ENCODE peak calls at places on chromosomes 2 and 18, in seven cellular contexts. J, R, L, B, S, G and D are unnamed samples.

GRCh38 chr2:113926314-113926713 is 36.4 kb downstream of the ACTR3 start:
- DNase-seq in S (no peak), G (no peak), L (no peak), J (no peak), R (no peak), B (no peak), D (no peak)

GRCh38 chr18:66013976-66014375 is 263.2 kb downstream of the CDH7 start:
- DNase-seq in L (no peak), J (no peak), G (no peak), R (no peak), B (no peak), S (no peak), D (no peak)

GRCh38 chr2:218781691-218782528 is at the start of gene CYP27A1:
- DNase-seq in J (peak), B (peak), L (no peak), R (no peak), G (peak), S (peak), D (peak)

GRCh38 chr2:102618452-102619413 is 620 bp upstream of the SLC9A2 start:
- DNase-seq in J (peak), B (peak), G (peak), L (no peak), S (peak), R (no peak), D (peak)

GRCh38 chr2:95357717-95358280 is 44.7 kb upstream of the FAHD2A start:
- DNase-seq in B (no peak), S (no peak), J (no peak), R (no peak), G (peak), L (no peak), D (no peak)

GRCh38 chr18:46424898-46425297 is 232.1 kb downstream of the LOXHD1 start:
- DNase-seq in G (peak), S (no peak), R (no peak), J (peak), L (no peak), B (no peak), D (peak)

GRCh38 chr2:135870571-135870970 is 5.7 kb downstream of the MCM6 start:
- DNase-seq in S (no peak), G (no peak), B (no peak), R (no peak), L (no peak), J (no peak), D (no peak)

GRCh38 chr18:79429785-79430281 is 34.1 kb downstream of the NFATC1 start:
- DNase-seq in B (no peak), S (peak), J (no peak), R (no peak), L (no peak), G (no peak), D (no peak)

GRCh38 chr2:6771539-6772365 is 94.0 kb downstream of the CMPK2 start:
- DNase-seq in B (no peak), J (peak), R (no peak), S (no peak), L (no peak), G (peak), D (peak)

GRCh38 chr2:9256570-9257043 is 50.0 kb downstream of the ASAP2 start:
- DNase-seq in R (no peak), J (peak), L (no peak), G (peak), B (no peak), S (no peak), D (no peak)

GRCh38 chr2:212841426-212841825 is 302.8 kb upstream of the ERBB4 start:
- DNase-seq in B (no peak), G (no peak), S (no peak), J (no peak), L (no peak), R (no peak), D (no peak)

GRCh38 chr2:71063216-71063615 is 5.2 kb upstream of the NAGK start:
- DNase-seq in B (no peak), L (no peak), S (no peak), G (no peak), J (no peak), R (no peak), D (no peak)

GRCh38 chr2:15543541-15543940 is 17.6 kb downstream of the NBAS start:
- DNase-seq in S (no peak), R (no peak), L (no peak), G (no peak), J (no peak), B (no peak), D (no peak)

GRCh38 chr2:12048551-12048950 is 302.1 kb downstream of the LPIN1 start:
- DNase-seq in R (no peak), S (no peak), G (peak), L (no peak), J (peak), B (no peak), D (no peak)

GRCh38 chr2:230614913-230615332 is 97.7 kb upstream of the CAB39 start:
- DNase-seq in L (no peak), B (no peak), S (no peak), J (no peak), R (no peak), G (no peak), D (no peak)

GRCh38 chr2:238817382-238817781 is 30.5 kb upstream of the TWIST2 start:
- DNase-seq in R (no peak), B (no peak), G (peak), S (no peak), L (no peak), J (peak), D (no peak)

GRCh38 chr18:31356025-31356424 is 20.6 kb upstream of the DSG4 start:
- DNase-seq in J (no peak), R (no peak), B (no peak), G (no peak), S (no peak), L (no peak), D (no peak)

GRCh38 chr2:69149631-69150215 is 136.7 kb downstream of the ANTXR1 start:
- DNase-seq in S (no peak), G (peak), L (peak), B (peak), J (peak), R (peak), D (peak)

GRCh38 chr2:88350641-88351601 is 101.6 kb downstream of the FOXI3 start:
- DNase-seq in S (peak), G (peak), R (peak), B (no peak), L (no peak), J (peak), D (peak)

GRCh38 chr2:30664761-30665358 is 142.4 kb downstream of the CAPN13 start:
- DNase-seq in J (peak), L (no peak), R (peak), S (peak), B (peak), G (peak), D (no peak)

GRCh38 chr18:62979900-62980299 is 264.6 kb downstream of the PHLPP1 start:
- DNase-seq in S (no peak), J (no peak), L (no peak), R (no peak), G (no peak), B (peak), D (no peak)

GRCh38 chr2:223594259-223594658 is 7.9 kb downstream of the SCG2 start:
- DNase-seq in R (no peak), B (no peak), J (peak), L (no peak), G (no peak), S (no peak), D (no peak)

GRCh38 chr2:231371430-231372054 is 24.0 kb upstream of the B3GNT7 start:
- DNase-seq in L (no peak), G (no peak), B (no peak), R (no peak), S (no peak), J (no peak), D (no peak)

GRCh38 chr18:57116598-57117132 is 30.2 kb upstream of the BOD1L2 start:
- DNase-seq in L (no peak), R (no peak), S (no peak), J (no peak), B (no peak), G (no peak), D (no peak)

GRCh38 chr2:156156580-156156979 is 175.9 kb downstream of the NR4A2 start:
- DNase-seq in R (no peak), L (no peak), G (no peak), S (no peak), J (peak), B (no peak), D (no peak)

DNA sequence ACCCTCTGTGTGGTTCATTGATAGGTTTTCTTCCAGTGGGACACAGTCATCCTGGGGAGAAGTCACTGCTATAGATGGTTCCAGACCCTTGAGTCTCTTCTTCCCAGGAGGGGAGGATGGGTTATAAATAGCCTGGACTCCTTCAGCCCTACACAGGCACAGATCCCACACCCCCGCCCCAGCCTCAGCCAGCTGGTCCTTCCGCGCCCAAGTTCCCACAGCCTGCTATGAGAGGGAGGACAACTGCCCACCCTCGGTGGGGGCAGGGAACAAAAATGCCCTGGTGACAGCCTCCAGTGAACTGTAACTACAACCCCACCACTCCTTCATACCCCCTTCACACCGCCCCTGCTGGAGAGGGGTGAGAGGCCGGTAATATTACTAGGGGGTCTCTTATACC is 3.2 kb downstream of the ZBTB7C start:
- DNase-seq in L (no peak), G (no peak), J (no peak), R (no peak), S (no peak), B (no peak), D (no peak)
- H2BK120ac ChIP-seq in L (no peak), G (no peak), J (no peak), R (no peak), S (no peak), B (no peak), D (no peak)

GRCh38 chr2:182015334-182016109 is 29.9 kb downstream of the PPP1R1C start:
- DNase-seq in S (no peak), B (no peak), G (no peak), J (no peak), L (no peak), R (peak), D (no peak)

GRCh38 chr2:182020319-182021055 is 34.8 kb downstream of the PPP1R1C start:
- DNase-seq in J (no peak), S (no peak), B (peak), G (no peak), R (peak), L (no peak), D (no peak)

GRCh38 chr2:182014284-182014683 is 28.6 kb downstream of the PPP1R1C start:
- DNase-seq in J (peak), L (no peak), G (peak), B (no peak), S (no peak), R (no peak), D (no peak)

GRCh38 chr2:182023235-182023634 is 37.6 kb downstream of the PPP1R1C start:
- DNase-seq in R (no peak), B (no peak), L (no peak), J (no peak), S (no peak), G (no peak), D (no peak)

DNA sequence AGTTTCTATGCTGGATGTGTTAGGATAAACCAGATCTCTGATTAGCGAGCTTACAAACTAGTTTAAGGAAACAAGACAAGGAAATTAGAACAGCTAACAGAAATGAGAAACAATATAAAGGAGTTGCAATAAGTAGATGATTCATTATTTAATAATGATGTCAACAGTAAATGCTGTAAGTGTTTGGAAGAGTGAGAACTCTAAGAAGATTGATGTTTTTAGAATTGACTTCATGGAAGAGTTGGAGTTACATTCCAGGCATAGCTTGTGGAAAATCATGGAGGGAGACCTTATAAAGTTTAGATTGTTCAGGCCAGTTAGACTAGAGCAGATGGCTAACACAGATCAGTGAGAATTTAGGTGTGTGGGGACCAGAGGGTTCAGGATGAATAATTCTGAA is 32.6 kb downstream of the PPP1R1C start:
- DNase-seq in G (no peak), S (no peak), J (no peak), B (peak), R (peak), L (no peak), D (no peak)
- H2BK5ac ChIP-seq in G (no peak), S (no peak), J (no peak), B (no peak), R (peak), L (no peak), D (no peak)

GRCh38 chr2:195763866-195764265 is 106.8 kb downstream of the SLC39A10 start:
- DNase-seq in L (no peak), G (no peak), S (no peak), B (no peak), J (no peak), R (peak), D (no peak)
- H2BK120ac ChIP-seq in L (no peak), G (no peak), S (no peak), B (no peak), J (no peak), R (no peak), D (no peak)

DNA sequence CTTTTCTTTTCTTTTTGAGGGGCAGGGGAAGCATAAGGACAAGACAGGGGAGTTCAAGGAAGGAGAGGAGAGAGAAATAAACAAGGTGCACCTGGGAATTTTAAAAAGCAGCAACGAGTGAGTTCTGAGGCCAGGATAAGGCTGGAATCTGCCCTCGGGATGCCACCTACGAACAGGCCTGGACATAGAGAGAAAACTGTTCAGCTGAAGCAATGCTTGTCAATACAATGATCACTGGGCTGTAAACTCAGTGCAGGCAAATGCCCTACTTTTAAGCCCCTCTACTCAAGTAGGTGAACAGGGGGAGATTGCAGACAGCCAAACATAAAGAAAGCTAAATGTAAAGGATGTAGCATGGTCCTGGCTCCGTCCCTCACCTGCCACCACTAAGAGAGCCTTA is 330.5 kb downstream of the ETAA1 start:
- DNase-seq in R (no peak), L (no peak), G (no peak), S (no peak), B (no peak), J (no peak), D (no peak)
- H2BK5ac ChIP-seq in R (no peak), L (no peak), G (no peak), S (no peak), B (no peak), J (no peak), D (no peak)

DNA sequence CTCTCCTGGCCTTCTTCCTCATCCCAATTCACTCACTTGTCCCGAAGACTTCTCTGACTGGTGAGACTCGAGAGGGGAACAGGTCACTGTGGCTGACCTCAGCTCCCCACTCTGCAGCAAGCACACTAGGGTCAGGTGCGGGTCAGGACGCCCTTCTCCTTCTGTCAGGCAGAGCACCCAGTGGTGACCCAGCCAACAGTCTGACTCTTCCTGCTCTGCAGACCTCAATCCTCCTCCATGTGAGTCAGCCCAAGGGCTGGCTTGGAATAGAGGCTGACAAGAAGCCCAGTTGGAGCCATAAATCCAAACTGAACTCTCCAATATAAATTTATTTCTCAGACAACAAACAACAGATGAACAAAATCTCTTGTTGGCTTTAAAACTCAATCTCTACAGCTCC is 253.1 kb downstream of the SH3BP4 start:
- DNase-seq in G (no peak), S (no peak), L (no peak), B (no peak), R (no peak), J (no peak), D (no peak)
- H2BK120ac ChIP-seq in G (no peak), S (no peak), L (no peak), B (no peak), R (no peak), J (no peak), D (no peak)

DNA sequence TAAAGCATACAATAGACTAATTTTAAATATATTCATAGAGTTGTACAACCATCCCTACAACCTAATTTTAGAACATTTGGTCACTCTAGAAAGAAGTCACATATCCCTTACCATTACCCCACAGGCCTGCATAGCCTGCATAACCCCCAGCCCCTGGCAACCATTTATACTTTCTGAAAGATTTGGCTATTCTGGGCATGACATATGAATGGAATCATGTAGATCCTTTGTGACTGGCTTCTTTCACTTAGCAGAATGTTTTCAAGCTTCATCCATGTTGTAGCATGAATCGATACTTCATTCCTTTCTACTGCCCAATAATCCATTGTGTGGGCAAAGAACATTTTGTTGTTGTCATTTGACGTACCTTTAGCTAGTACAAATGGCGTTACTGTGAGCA is 151.5 kb downstream of the WDSUB1 start:
- DNase-seq in G (no peak), B (no peak), S (peak), L (no peak), J (no peak), R (no peak), D (no peak)
- H2BK5ac ChIP-seq in G (no peak), B (no peak), S (no peak), L (no peak), J (no peak), R (peak), D (no peak)

DNA sequence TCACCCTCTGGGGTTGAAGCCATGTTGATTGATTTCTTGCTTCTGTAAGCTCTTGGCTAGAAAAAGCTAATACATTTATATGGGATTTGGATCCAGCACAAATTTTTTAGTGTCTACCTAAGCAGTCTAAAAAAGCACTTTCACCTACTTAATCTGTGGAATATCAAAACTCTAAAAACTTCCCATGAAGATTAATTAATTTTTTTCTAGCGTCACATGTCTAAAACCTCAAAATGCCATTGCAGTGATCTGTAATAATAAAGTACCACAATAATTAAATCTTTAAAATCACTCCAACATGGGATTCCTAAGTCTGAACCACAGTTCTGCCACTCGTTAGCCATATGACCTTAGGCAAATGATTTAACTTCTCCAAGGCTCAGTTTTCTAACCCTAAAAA is 180.1 kb downstream of the EN1 start:
- DNase-seq in L (no peak), S (no peak), B (no peak), G (no peak), J (no peak), R (no peak), D (no peak)
- H2BK120ac ChIP-seq in L (no peak), S (no peak), B (no peak), G (no peak), J (no peak), R (peak), D (no peak)

GRCh38 chr18:45104071-45104440 is 423.4 kb downstream of the SETBP1 start:
- DNase-seq in S (no peak), L (no peak), R (no peak), J (no peak), G (no peak), B (no peak), D (no peak)
- H2BK5ac ChIP-seq in S (no peak), L (no peak), R (no peak), J (no peak), G (no peak), B (no peak), D (no peak)